ENCODE peak calls at places on chromosomes 13 and 19, in five cellular contexts. G is CD8-positive, alpha-beta T cell; O is amygdala; I is stimulated activated CD8-positive, alpha-beta memory T cell treated with anti-CD3 and anti-CD28 coated beads, Interleukin-7, amount 100 ng/mL, for 1 hour; U is stimulated activated naive CD8-positive, alpha-beta T cell treated with anti-CD3 and anti-CD28 coated beads, Interleukin-15, Interleukin-2, amounts not matched to agents 100 U/mL and 50 U/mL, for 24 hours. Q is an unnamed sample.

GRCh38 chr13:36795463-36795862 is 23.6 kb upstream of the RFXAP start:
- DNase-seq in G (no peak), U (no peak), O (no peak), I (no peak), Q (no peak)

GRCh38 chr13:92913840-92914239 is 312.8 kb upstream of the GPC6 start:
- DNase-seq in I (no peak), G (no peak), U (no peak), O (no peak), Q (no peak)

GRCh38 chr13:53015044-53015443 is 13.6 kb upstream of the OLFM4 start:
- DNase-seq in O (no peak), G (no peak), U (no peak), I (no peak), Q (no peak)

GRCh38 chr19:33558846-33559245 is 37.3 kb upstream of the PEPD start:
- DNase-seq in I (no peak), O (no peak), G (no peak), U (no peak), Q (no peak)

GRCh38 chr19:18002347-18002850 is 5.6 kb upstream of the ARRDC2 start:
- DNase-seq in G (no peak), O (no peak), I (no peak), U (no peak), Q (no peak)

GRCh38 chr19:27746691-27747380 is 1466.1 kb downstream of the UQCRFS1 start:
- DNase-seq in G (no peak), I (no peak), U (peak), O (no peak), Q (no peak)

GRCh38 chr13:98144501-98145350 is 1.8 kb downstream of the FARP1 start:
- DNase-seq in U (no peak), O (peak), G (no peak), I (no peak), Q (no peak)

GRCh38 chr13:23547000-23547590 is 23.1 kb upstream of the TNFRSF19 start:
- DNase-seq in O (no peak), G (no peak), U (no peak), I (no peak), Q (no peak)

GRCh38 chr13:69579351-69579750 is 528.3 kb upstream of the ATXN8OS start:
- DNase-seq in I (no peak), O (no peak), G (no peak), U (no peak), Q (peak)

GRCh38 chr19:8612807-8613171 is 2.3 kb upstream of the ADAMTS10 start:
- DNase-seq in I (no peak), U (no peak), G (no peak), O (no peak), Q (peak)

Q was measured in GM20000.